ENCODE peak calls at places on chromosomes 6 and 20, in four cellular contexts. B is GM13977, C is SW 1271, H is NCI-H748 treated with DMSO at 0.1 percent for 48 hours. L is an unnamed sample.

GRCh38 chr20:4415281-4415680 is 306.4 kb upstream of the PRND start:
- DNase-seq in H (no peak), B (no peak), C (no peak), L (no peak)

GRCh38 chr6:116405147-116405546 is 34.4 kb downstream of the DSE start:
- DNase-seq in C (no peak), B (peak; percentile 29), H (no peak), L (no peak)

GRCh38 chr20:19817017-19817416 is 59.0 kb downstream of the RIN2 start:
- DNase-seq in C (peak; percentile 95), H (no peak), B (no peak), L (no peak)

GRCh38 chr6:2733324-2733723 is 17.4 kb downstream of the MYLK4 start:
- DNase-seq in H (no peak), C (no peak), B (peak; percentile 77), L (no peak)

GRCh38 chr6:71481801-71482200 is 193.2 kb downstream of the OGFRL1 start:
- DNase-seq in C (no peak), B (no peak), H (no peak), L (no peak)

GRCh38 chr6:20564269-20564668 is 30.0 kb downstream of the CDKAL1 start:
- DNase-seq in B (peak; percentile 34), H (peak; percentile 91), C (no peak), L (peak; percentile 29)

GRCh38 chr6:166627875-166628849 is 1.1 kb upstream of the RPS6KA2 start:
- DNase-seq in H (peak; percentile 30), C (no peak), B (peak; percentile 61), L (peak; percentile 18)

GRCh38 chr6:114007451-114007953 is 36.6 kb upstream of the HDAC2 start:
- DNase-seq in H (no peak), C (no peak), B (no peak), L (no peak)

GRCh38 chr6:72967329-72967728 is 258.0 kb downstream of the KHDC1L start:
- DNase-seq in B (no peak), H (no peak), C (no peak), L (no peak)

GRCh38 chr6:45212976-45213375 is 115.2 kb upstream of the RUNX2 start:
- DNase-seq in B (no peak), H (no peak), C (no peak), L (peak; percentile 42)

GRCh38 chr6:37131104-37131959 is 38.6 kb upstream of the PIM1 start:
- DNase-seq in B (no peak), H (no peak), C (no peak), L (peak; percentile 31)

GRCh38 chr6:130000526-130001228 is 17.7 kb upstream of the L3MBTL3 start:
- DNase-seq in H (no peak), C (no peak), B (no peak), L (no peak)

GRCh38 chr6:111096246-111096645 is 8.9 kb downstream of the SLC16A10 start:
- DNase-seq in C (no peak), H (peak; percentile 62), B (no peak), L (no peak)

GRCh38 chr6:130962951-130963350 is 100.1 kb downstream of the EPB41L2 start:
- DNase-seq in H (no peak), B (no peak), C (no peak), L (no peak)

GRCh38 chr6:157800420-157801237 is 22.4 kb upstream of the SNX9 start:
- DNase-seq in B (peak; percentile 60), H (no peak), C (no peak), L (no peak)

GRCh38 chr6:1135726-1136414 is 176.0 kb upstream of the FOXQ1 start:
- DNase-seq in C (no peak), H (no peak), B (no peak), L (no peak)

GRCh38 chr6:21468487-21468886 is 125.1 kb upstream of the SOX4 start:
- DNase-seq in H (peak; percentile 44), C (no peak), B (no peak), L (no peak)

GRCh38 chr6:113859349-113860164 is 2.4 kb downstream of the MARCKS start:
- DNase-seq in B (peak; percentile 55), C (no peak), H (no peak), L (peak; percentile 48)

GRCh38 chr20:10649817-10650200 is 24.0 kb downstream of the JAG1 start:
- DNase-seq in H (no peak), C (no peak), B (no peak), L (peak; percentile 27)

GRCh38 chr6:22717906-22718305 is 148.5 kb downstream of the HDGFL1 start:
- DNase-seq in H (peak; percentile 97), B (no peak), C (no peak), L (no peak)

GRCh38 chr6:160775730-160776129 is 73.7 kb downstream of the PLG start:
- DNase-seq in B (no peak), C (no peak), H (no peak), L (no peak)

GRCh38 chr20:52305029-52305645 is 113.6 kb upstream of the ZFP64 start:
- DNase-seq in C (no peak), B (no peak), H (no peak), L (no peak)

GRCh38 chr6:5457983-5458683 is 196.8 kb downstream of the FARS2 start:
- DNase-seq in C (no peak), B (no peak), H (peak; percentile 22), L (peak; percentile 59)

GRCh38 chr6:41537359-41537758 is 8.8 kb upstream of the FOXP4 start:
- DNase-seq in B (no peak), C (no peak), H (no peak), L (no peak)

GRCh38 chr20:1299522-1299921 is 29.4 kb downstream of the SDCBP2 start:
- DNase-seq in B (peak; percentile 65), H (no peak), C (no peak), L (peak; percentile 41)

GRCh38 chr6:151765444-151765886 is 42.0 kb upstream of the ESR1 start:
- DNase-seq in C (peak; percentile 1), B (peak; percentile 66), H (peak; percentile 22), L (peak; percentile 75)

GRCh38 chr20:33408716-33409654 is 7.7 kb upstream of the CDK5RAP1 start:
- DNase-seq in B (no peak), H (no peak), C (no peak), L (no peak)

GRCh38 chr6:106102034-106102433 is 15.9 kb downstream of the PRDM1 start:
- DNase-seq in C (no peak), H (no peak), B (peak; percentile 79), L (no peak)

GRCh38 chr6:39881851-39882566 is 52.3 kb downstream of the MOCS1 start:
- DNase-seq in H (no peak), C (no peak), B (no peak), L (no peak)

GRCh38 chr6:141829566-141829965 is 303.2 kb upstream of the GJE1 start:
- DNase-seq in H (no peak), C (no peak), B (no peak), L (no peak)

GRCh38 chr6:141884850-141885249 is 247.9 kb upstream of the GJE1 start:
- DNase-seq in B (no peak), H (no peak), C (no peak), L (no peak)

GRCh38 chr20:41510224-41510623 is 108.0 kb downstream of the CHD6 start:
- DNase-seq in C (no peak), B (no peak), H (no peak), L (no peak)

GRCh38 chr6:92945799-92946198 is 473.6 kb downstream of the EPHA7 start:
- DNase-seq in C (peak; percentile 12), H (no peak), B (no peak), L (no peak)

GRCh38 chr20:62354031-62354808 is 12.9 kb downstream of the LAMA5 start:
- DNase-seq in B (no peak), H (no peak), C (no peak), L (no peak)

GRCh38 chr6:148557796-148558457 is 188.9 kb upstream of the UST start:
- DNase-seq in H (no peak), B (no peak), C (no peak), L (no peak)

L was measured in ACHN.